ENCODE peak calls at places on chromosomes 12 and 14, in eight cellular contexts. One of them, this sample, is unnamed.

GRCh38 chr14:103126873-103127304 is 3.6 kb downstream of the TNFAIP2 start:
- DNase-seq in tibial artery: no peak
- DNase-seq in activated CD4-positive, alpha-beta T cell treated with anti-CD3 and anti-CD28 coated beads for 48 hours: no peak
- DNase-seq in naive thymus-derived CD8-positive, alpha-beta T cell: no peak
- DNase-seq in KG1: no peak
- DNase-seq in NCI-H1105: no peak
- DNase-seq in Karpas-422: no peak
- DNase-seq in HEK293T: peak
- DNase-seq in this sample: no peak

GRCh38 chr12:8554451-8555195 is 13.9 kb upstream of the CLEC4E start:
- DNase-seq in tibial artery: no peak
- DNase-seq in HEK293T: no peak
- DNase-seq in activated CD4-positive, alpha-beta T cell treated with anti-CD3 and anti-CD28 coated beads for 48 hours: no peak
- DNase-seq in naive thymus-derived CD8-positive, alpha-beta T cell: no peak
- DNase-seq in KG1: no peak
- DNase-seq in NCI-H1105: no peak
- DNase-seq in Karpas-422: no peak
- DNase-seq in this sample: no peak

GRCh38 chr12:108805136-108805535 is 52.2 kb downstream of the SSH1 start:
- DNase-seq in Karpas-422: no peak
- DNase-seq in NCI-H1105: no peak
- DNase-seq in tibial artery: no peak
- DNase-seq in HEK293T: no peak
- DNase-seq in KG1: no peak
- DNase-seq in naive thymus-derived CD8-positive, alpha-beta T cell: no peak
- DNase-seq in activated CD4-positive, alpha-beta T cell treated with anti-CD3 and anti-CD28 coated beads for 48 hours: no peak
- DNase-seq in this sample: no peak

GRCh38 chr14:105938055-105938863 is 411.9 kb downstream of the TMEM121 start:
- DNase-seq in HEK293T: no peak
- DNase-seq in Karpas-422: no peak
- DNase-seq in NCI-H1105: no peak
- DNase-seq in naive thymus-derived CD8-positive, alpha-beta T cell: no peak
- DNase-seq in tibial artery: no peak
- DNase-seq in KG1: no peak
- DNase-seq in activated CD4-positive, alpha-beta T cell treated with anti-CD3 and anti-CD28 coated beads for 48 hours: no peak
- DNase-seq in this sample: no peak

GRCh38 chr12:47087088-47087688 is 7.4 kb upstream of the AMIGO2 start:
- DNase-seq in Karpas-422: no peak
- DNase-seq in KG1: no peak
- DNase-seq in tibial artery: no peak
- DNase-seq in naive thymus-derived CD8-positive, alpha-beta T cell: no peak
- DNase-seq in NCI-H1105: peak
- DNase-seq in HEK293T: no peak
- DNase-seq in activated CD4-positive, alpha-beta T cell treated with anti-CD3 and anti-CD28 coated beads for 48 hours: no peak
- DNase-seq in this sample: no peak

GRCh38 chr12:125436686-125437085 is 371.5 kb downstream of the AACS start:
- DNase-seq in activated CD4-positive, alpha-beta T cell treated with anti-CD3 and anti-CD28 coated beads for 48 hours: no peak
- DNase-seq in KG1: no peak
- DNase-seq in tibial artery: no peak
- DNase-seq in NCI-H1105: no peak
- DNase-seq in Karpas-422: no peak
- DNase-seq in naive thymus-derived CD8-positive, alpha-beta T cell: no peak
- DNase-seq in HEK293T: no peak
- DNase-seq in this sample: no peak

GRCh38 chr14:102663031-102663430 is 70.6 kb downstream of the RCOR1 start:
- DNase-seq in KG1: no peak
- DNase-seq in NCI-H1105: no peak
- DNase-seq in naive thymus-derived CD8-positive, alpha-beta T cell: no peak
- DNase-seq in HEK293T: no peak
- DNase-seq in activated CD4-positive, alpha-beta T cell treated with anti-CD3 and anti-CD28 coated beads for 48 hours: no peak
- DNase-seq in Karpas-422: no peak
- DNase-seq in tibial artery: no peak
- DNase-seq in this sample: no peak

GRCh38 chr12:121494093-121494787 is 86.6 kb downstream of the KDM2B start:
- DNase-seq in NCI-H1105: no peak
- DNase-seq in tibial artery: no peak
- DNase-seq in HEK293T: peak
- DNase-seq in naive thymus-derived CD8-positive, alpha-beta T cell: peak
- DNase-seq in activated CD4-positive, alpha-beta T cell treated with anti-CD3 and anti-CD28 coated beads for 48 hours: peak
- DNase-seq in KG1: no peak
- DNase-seq in Karpas-422: peak
- DNase-seq in this sample: no peak

GRCh38 chr14:79568566-79568965 is 642.7 kb downstream of the DIO2 start:
- DNase-seq in activated CD4-positive, alpha-beta T cell treated with anti-CD3 and anti-CD28 coated beads for 48 hours: no peak
- DNase-seq in Karpas-422: no peak
- DNase-seq in NCI-H1105: no peak
- DNase-seq in HEK293T: no peak
- DNase-seq in tibial artery: no peak
- DNase-seq in naive thymus-derived CD8-positive, alpha-beta T cell: no peak
- DNase-seq in KG1: no peak
- DNase-seq in this sample: no peak